ENCODE peak calls at places on chromosome 13, in six cellular contexts. W, Z, K, V, A and S are unnamed samples.

GRCh38 chr13:107838592-107839161 is 376.7 kb downstream of the LIG4 start:
- DNase-seq in W (no peak), Z (no peak), K (no peak), V (no peak), A (no peak), S (no peak)

GRCh38 chr13:32852568-32852967 is 163.7 kb upstream of the KL start:
- DNase-seq in W (no peak), Z (no peak), K (no peak), V (no peak), A (no peak), S (no peak)

GRCh38 chr13:50805805-50806204 is 37.7 kb downstream of the DLEU7 start:
- DNase-seq in W (peak), Z (peak), K (no peak), V (peak), A (no peak), S (no peak)

GRCh38 chr13:95784161-95784880 is 107.4 kb downstream of the DNAJC3 start:
- DNase-seq in W (peak), Z (no peak), K (no peak), V (no peak), A (no peak), S (no peak)

GRCh38 chr13:108618233-108618632 is 11.2 kb upstream of the MYO16 start:
- DNase-seq in W (no peak), Z (no peak), K (no peak), V (no peak), A (no peak), S (no peak)

GRCh38 chr13:112790735-112791641 is 101.2 kb downstream of the ATP11A start:
- DNase-seq in W (no peak), Z (no peak), K (no peak), V (no peak), A (no peak), S (no peak)

GRCh38 chr13:35599385-35599784 is 122.9 kb upstream of the MAB21L1 start:
- DNase-seq in W (peak), Z (no peak), K (no peak), V (no peak), A (no peak), S (no peak)

GRCh38 chr13:50323440-50324070 is 308.3 kb downstream of the KCNRG start:
- DNase-seq in W (peak), Z (no peak), K (no peak), V (peak), A (no peak), S (no peak)

GRCh38 chr13:35699181-35699580 is 222.7 kb upstream of the MAB21L1 start:
- DNase-seq in W (no peak), Z (no peak), K (no peak), V (no peak), A (no peak), S (no peak)

GRCh38 chr13:21894091-21894490 is 223.2 kb downstream of the FGF9 start:
- DNase-seq in W (no peak), Z (peak), K (no peak), V (no peak), A (no peak), S (no peak)

GRCh38 chr13:35865341-35866240 is 265.6 kb downstream of the DCLK1 start:
- DNase-seq in W (peak), Z (no peak), K (no peak), V (no peak), A (no peak), S (no peak)

GRCh38 chr13:113863511-113864302 is at the start of gene GAS6:
- DNase-seq in W (peak), Z (peak), K (peak), V (no peak), A (no peak), S (no peak)

GRCh38 chr13:97849305-97849704 is 104.2 kb upstream of the IPO5 start:
- DNase-seq in W (peak), Z (peak), K (no peak), V (peak), A (no peak), S (no peak)

GRCh38 chr13:27826379-27827353 is 34.4 kb downstream of the GSX1 start:
- DNase-seq in W (peak), Z (peak), K (peak), V (peak), A (peak), S (peak)

GRCh38 chr13:29161653-29162052 is 341.5 kb downstream of the MTUS2 start:
- DNase-seq in W (no peak), Z (no peak), K (no peak), V (no peak), A (no peak), S (no peak)

GRCh38 chr13:44322928-44323327 is 50.7 kb upstream of the SERP2 start:
- DNase-seq in W (peak), Z (no peak), K (no peak), V (no peak), A (no peak), S (no peak)

GRCh38 chr13:26446751-26447150 is 110.7 kb upstream of the WASF3 start:
- DNase-seq in W (no peak), Z (no peak), K (no peak), V (no peak), A (no peak), S (no peak)

GRCh38 chr13:52906122-52906903 is 57.9 kb upstream of the PCDH8 start:
- DNase-seq in W (no peak), Z (no peak), K (no peak), V (no peak), A (no peak), S (no peak)

GRCh38 chr13:113907637-113908617 is 44.1 kb upstream of the GAS6 start:
- DNase-seq in W (peak), Z (no peak), K (no peak), V (no peak), A (peak), S (no peak)

GRCh38 chr13:99335603-99336002 is 28.4 kb upstream of the GPR183 start:
- DNase-seq in W (no peak), Z (no peak), K (no peak), V (no peak), A (peak), S (no peak)

GRCh38 chr13:31775148-31775547 is 35.8 kb downstream of the RXFP2 start:
- DNase-seq in W (no peak), Z (no peak), K (no peak), V (no peak), A (no peak), S (no peak)

GRCh38 chr13:45713106-45713690 is 11.1 kb downstream of the CBY2 start:
- DNase-seq in W (no peak), Z (no peak), K (no peak), V (no peak), A (no peak), S (no peak)

GRCh38 chr13:90098580-90098979 is 1248.9 kb upstream of the MIR17HG start:
- DNase-seq in W (no peak), Z (no peak), K (no peak), V (no peak), A (no peak), S (no peak)

GRCh38 chr13:32229443-32229842 is 85.7 kb downstream of the ZAR1L start:
- DNase-seq in W (no peak), Z (no peak), K (no peak), V (no peak), A (no peak), S (no peak)

GRCh38 chr13:98780451-98780850 is 28.0 kb upstream of the SLC15A1 start:
- DNase-seq in W (no peak), Z (no peak), K (no peak), V (no peak), A (no peak), S (no peak)

GRCh38 chr13:113203507-113204377 is 4.7 kb downstream of the PCID2 start:
- DNase-seq in W (no peak), Z (no peak), K (no peak), V (no peak), A (no peak), S (no peak)

GRCh38 chr13:107124129-107124718 is 556.3 kb upstream of the ARGLU1 start:
- DNase-seq in W (no peak), Z (peak), K (no peak), V (no peak), A (no peak), S (no peak)

GRCh38 chr13:95267662-95268369 is 33.4 kb downstream of the ABCC4 start:
- DNase-seq in W (peak), Z (peak), K (no peak), V (no peak), A (no peak), S (no peak)

GRCh38 chr13:110250258-110250891 is 56.6 kb downstream of the COL4A1 start:
- DNase-seq in W (peak), Z (no peak), K (peak), V (no peak), A (no peak), S (no peak)

GRCh38 chr13:50403311-50403710 is 388.1 kb downstream of the KCNRG start:
- DNase-seq in W (no peak), Z (no peak), K (no peak), V (no peak), A (no peak), S (no peak)

GRCh38 chr13:27599845-27600553 is 20.3 kb downstream of the LNX2 start:
- DNase-seq in W (peak), Z (no peak), K (no peak), V (peak), A (no peak), S (no peak)

GRCh38 chr13:21333186-21333585 is 125.9 kb downstream of the ZDHHC20 start:
- DNase-seq in W (no peak), Z (no peak), K (no peak), V (no peak), A (no peak), S (no peak)

GRCh38 chr13:94272038-94272437 is 207.4 kb downstream of the DCT start:
- DNase-seq in W (peak), Z (no peak), K (no peak), V (no peak), A (no peak), S (no peak)

GRCh38 chr13:47175172-47175806 is 278.4 kb upstream of the HTR2A start:
- DNase-seq in W (peak), Z (peak), K (no peak), V (no peak), A (no peak), S (no peak)

GRCh38 chr13:112807653-112808376 is 118.0 kb downstream of the ATP11A start:
- DNase-seq in W (no peak), Z (no peak), K (no peak), V (no peak), A (no peak), S (no peak)

GRCh38 chr13:43797154-43797553 is 10.4 kb upstream of the ENOX1 start:
- DNase-seq in W (no peak), Z (no peak), K (no peak), V (no peak), A (no peak), S (no peak)